ENCODE peak calls at places on chromosomes 1 and 21, in eight cellular contexts. Y, N, J, O, M, H, T and G are unnamed samples.

GRCh38 chr1:111553199-111553598 is 49.8 kb upstream of the ADORA3 start:
- DNase-seq in Y (no peak), N (peak), J (no peak), O (no peak), M (no peak), H (no peak), T (no peak), G (no peak)

GRCh38 chr1:46198026-46198826 is at the start of gene POMGNT1:
- DNase-seq in Y (no peak), N (peak), J (no peak), O (peak), M (peak), H (no peak), T (peak), G (peak)

GRCh38 chr1:39576016-39576657 is 453 bp downstream of the PABPC4 start:
- DNase-seq in Y (no peak), N (no peak), J (no peak), O (no peak), M (peak), H (no peak), T (peak), G (peak)

GRCh38 chr1:225526878-225527277 is 99.0 kb upstream of the LBR start:
- DNase-seq in Y (no peak), N (no peak), J (no peak), O (no peak), M (no peak), H (no peak), T (no peak), G (no peak)

GRCh38 chr1:150613061-150613920 is 16.1 kb downstream of the ENSA start:
- DNase-seq in Y (peak), N (peak), J (peak), O (peak), M (peak), H (no peak), T (peak), G (peak)

GRCh38 chr1:208714356-208714755 is 470.2 kb upstream of the PLXNA2 start:
- DNase-seq in Y (no peak), N (no peak), J (no peak), O (no peak), M (no peak), H (no peak), T (no peak), G (no peak)

GRCh38 chr21:30072496-30072895 is 94.1 kb downstream of the CLDN17 start:
- DNase-seq in Y (no peak), N (peak), J (no peak), O (no peak), M (no peak), H (peak), T (no peak), G (peak)

GRCh38 chr1:179817789-179818188 is 59.8 kb downstream of the TOR1AIP2 start:
- DNase-seq in Y (no peak), N (no peak), J (no peak), O (no peak), M (no peak), H (no peak), T (no peak), G (peak)

GRCh38 chr21:44058981-44059380 is 46.9 kb downstream of the TRAPPC10 start:
- DNase-seq in Y (no peak), N (no peak), J (no peak), O (no peak), M (no peak), H (no peak), T (no peak), G (no peak)

GRCh38 chr1:203769505-203770343 is 4.7 kb downstream of the LAX1 start:
- DNase-seq in Y (no peak), N (peak), J (no peak), O (peak), M (no peak), H (no peak), T (peak), G (peak)

GRCh38 chr1:219444469-219444868 is 168.4 kb downstream of the ZC3H11B start:
- DNase-seq in Y (no peak), N (no peak), J (no peak), O (no peak), M (no peak), H (no peak), T (no peak), G (no peak)

GRCh38 chr21:29318354-29318753 is 19.6 kb downstream of the BACH1 start:
- DNase-seq in Y (no peak), N (no peak), J (no peak), O (no peak), M (no peak), H (no peak), T (no peak), G (no peak)

GRCh38 chr21:25717491-25718139 is 17.1 kb downstream of the ATP5PF start:
- DNase-seq in Y (no peak), N (peak), J (no peak), O (no peak), M (peak), H (no peak), T (peak), G (peak)

GRCh38 chr1:56491441-56491840 is 87.9 kb downstream of the PLPP3 start:
- DNase-seq in Y (no peak), N (no peak), J (no peak), O (no peak), M (no peak), H (no peak), T (peak), G (no peak)

GRCh38 chr1:7113136-7113535 is 327.9 kb downstream of the CAMTA1 start:
- DNase-seq in Y (no peak), N (no peak), J (no peak), O (no peak), M (no peak), H (no peak), T (no peak), G (no peak)

GRCh38 chr1:209207701-209208286 is 375.7 kb upstream of the CAMK1G start:
- DNase-seq in Y (no peak), N (peak), J (no peak), O (peak), M (peak), H (peak), T (peak), G (peak)

GRCh38 chr1:77825356-77825709 is 45.9 kb downstream of the MIGA1 start:
- DNase-seq in Y (peak), N (peak), J (peak), O (peak), M (no peak), H (no peak), T (peak), G (peak)

GRCh38 chr1:52603680-52604501 is 1.7 kb downstream of the GPX7 start:
- DNase-seq in Y (no peak), N (no peak), J (no peak), O (no peak), M (no peak), H (no peak), T (no peak), G (no peak)

GRCh38 chr1:15808955-15809354 is 1.5 kb upstream of the UQCRHL start:
- DNase-seq in Y (no peak), N (no peak), J (no peak), O (peak), M (peak), H (no peak), T (no peak), G (no peak)

GRCh38 chr1:235919127-235919796 is 52.6 kb upstream of the LYST start:
- DNase-seq in Y (no peak), N (no peak), J (no peak), O (no peak), M (no peak), H (no peak), T (no peak), G (no peak)

GRCh38 chr1:149986486-149987296 is 23.8 kb downstream of the OTUD7B start:
- DNase-seq in Y (no peak), N (no peak), J (no peak), O (no peak), M (no peak), H (no peak), T (no peak), G (no peak)

GRCh38 chr1:32613472-32613871 is 36.9 kb downstream of the ZBTB8OS start:
- DNase-seq in Y (no peak), N (no peak), J (no peak), O (no peak), M (no peak), H (no peak), T (no peak), G (no peak)

GRCh38 chr1:177209357-177209756 is 38.6 kb downstream of the BRINP2 start:
- DNase-seq in Y (no peak), N (peak), J (no peak), O (no peak), M (no peak), H (no peak), T (peak), G (no peak)

GRCh38 chr21:14815001-14815400 is 249.8 kb downstream of the NRIP1 start:
- DNase-seq in Y (no peak), N (no peak), J (no peak), O (no peak), M (no peak), H (no peak), T (no peak), G (no peak)

GRCh38 chr1:164703971-164704411 is 145.0 kb downstream of the PBX1 start:
- DNase-seq in Y (no peak), N (no peak), J (no peak), O (no peak), M (no peak), H (no peak), T (no peak), G (no peak)

GRCh38 chr21:20254964-20255363 is 743.2 kb upstream of the NCAM2 start:
- DNase-seq in Y (no peak), N (no peak), J (no peak), O (no peak), M (no peak), H (no peak), T (no peak), G (no peak)

GRCh38 chr1:150562384-150563339 is 13.5 kb downstream of the ADAMTSL4 start:
- DNase-seq in Y (no peak), N (no peak), J (peak), O (no peak), M (no peak), H (no peak), T (peak), G (peak)

GRCh38 chr1:48019714-48020315 is 22.6 kb upstream of the TRABD2B start:
- DNase-seq in Y (no peak), N (no peak), J (no peak), O (no peak), M (no peak), H (no peak), T (no peak), G (no peak)

GRCh38 chr1:213327318-213327667 is 276.3 kb downstream of the RPS6KC1 start:
- DNase-seq in Y (no peak), N (peak), J (no peak), O (no peak), M (no peak), H (peak), T (peak), G (peak)

GRCh38 chr1:157137051-157137772 is 983 bp downstream of the ETV3 start:
- DNase-seq in Y (no peak), N (peak), J (no peak), O (no peak), M (peak), H (no peak), T (peak), G (peak)

GRCh38 chr1:157161901-157162300 is 23.7 kb upstream of the ETV3 start:
- DNase-seq in Y (no peak), N (no peak), J (no peak), O (no peak), M (no peak), H (no peak), T (no peak), G (no peak)

GRCh38 chr1:12460121-12460520 is 157.9 kb downstream of the DHRS3 start:
- DNase-seq in Y (no peak), N (no peak), J (no peak), O (no peak), M (no peak), H (no peak), T (no peak), G (no peak)

GRCh38 chr21:38804617-38805281 is 980 bp upstream of the ETS2 start:
- DNase-seq in Y (peak), N (peak), J (no peak), O (no peak), M (peak), H (no peak), T (peak), G (peak)

GRCh38 chr21:45306832-45307571 is 19.3 kb upstream of the POFUT2 start:
- DNase-seq in Y (no peak), N (no peak), J (no peak), O (peak), M (peak), H (no peak), T (no peak), G (peak)

GRCh38 chr1:110525250-110525597 is 6.2 kb upstream of the KCNA10 start:
- DNase-seq in Y (no peak), N (no peak), J (no peak), O (no peak), M (peak), H (no peak), T (no peak), G (no peak)

GRCh38 chr1:915295-916172 is 8.2 kb upstream of the SAMD11 start:
- DNase-seq in Y (no peak), N (no peak), J (no peak), O (no peak), M (no peak), H (no peak), T (no peak), G (no peak)

GRCh38 chr1:40769815-40770214 is 13.8 kb upstream of the KCNQ4 start:
- DNase-seq in Y (no peak), N (no peak), J (no peak), O (no peak), M (no peak), H (no peak), T (no peak), G (peak)

GRCh38 chr21:34824314-34824713 is 155.5 kb downstream of the CLIC6 start:
- DNase-seq in Y (no peak), N (no peak), J (no peak), O (no peak), M (no peak), H (no peak), T (no peak), G (no peak)

GRCh38 chr1:93616221-93616995 is 65.2 kb downstream of the BCAR3 start:
- DNase-seq in Y (no peak), N (peak), J (no peak), O (no peak), M (no peak), H (no peak), T (no peak), G (no peak)
- TF ChIP-seq MAX in Y (no peak), N (no peak), J (no peak), O (no peak), M (no peak), H (no peak), T (no peak), G (no peak)

DNA sequence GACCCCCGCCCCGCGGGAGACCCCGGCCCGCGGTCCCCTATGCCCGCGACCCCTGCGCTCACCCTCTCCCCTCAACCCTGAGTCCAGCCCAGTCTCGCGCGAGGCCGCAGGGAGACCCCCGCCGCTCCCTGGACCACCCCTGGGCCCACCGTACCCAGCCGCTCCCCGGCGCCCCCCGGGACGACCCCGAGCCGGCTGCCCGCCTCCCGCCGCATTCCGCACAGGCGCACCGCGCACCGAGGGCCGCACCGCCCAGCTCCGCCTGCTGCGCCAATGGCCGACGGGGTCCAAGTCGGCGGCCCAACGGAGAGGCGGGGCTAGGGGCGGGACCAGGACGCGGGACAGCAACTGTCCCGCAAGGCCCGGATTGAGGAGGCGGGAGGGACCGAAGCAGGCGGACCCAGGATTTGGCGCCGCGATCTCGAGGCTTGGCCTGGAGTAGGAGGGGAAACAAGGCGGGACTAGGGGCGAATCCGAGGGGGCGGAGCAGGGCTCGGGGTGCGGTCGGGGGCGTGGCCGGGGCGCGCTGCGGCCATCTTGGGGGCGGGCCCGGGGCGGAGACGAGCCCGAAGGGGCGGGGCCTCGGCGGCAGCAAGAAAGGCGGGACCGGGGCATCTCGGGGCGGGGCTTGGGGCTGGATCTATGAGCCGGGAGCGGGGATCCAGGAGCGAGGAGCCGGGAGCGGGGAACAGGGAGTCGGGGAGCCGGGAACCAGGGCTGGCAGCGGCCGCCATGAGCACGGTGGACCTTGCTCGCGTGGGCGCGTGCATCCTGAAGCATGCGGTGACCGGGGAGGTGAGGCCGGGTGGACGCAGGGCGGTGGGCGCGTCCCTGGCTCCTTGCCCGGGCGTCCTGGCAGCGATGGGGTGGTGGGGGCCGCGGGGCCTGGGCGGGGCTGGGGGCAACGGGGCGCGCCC is at the start of gene PRXL2B:
- DNase-seq in Y (peak), N (peak), J (peak), O (peak), M (peak), H (peak), T (peak), G (peak)
- TF ChIP-seq POLR2A in Y (peak), N (peak), J (peak), O (no peak), M (peak), H (no peak), T (peak), G (peak)

GRCh38 chr21:28207776-28208175 is 784.9 kb downstream of the LTN1 start:
- DNase-seq in Y (no peak), N (no peak), J (no peak), O (no peak), M (no peak), H (no peak), T (peak), G (no peak)
- TF ChIP-seq MAX in Y (no peak), N (no peak), J (no peak), O (no peak), M (no peak), H (no peak), T (no peak), G (no peak)

DNA sequence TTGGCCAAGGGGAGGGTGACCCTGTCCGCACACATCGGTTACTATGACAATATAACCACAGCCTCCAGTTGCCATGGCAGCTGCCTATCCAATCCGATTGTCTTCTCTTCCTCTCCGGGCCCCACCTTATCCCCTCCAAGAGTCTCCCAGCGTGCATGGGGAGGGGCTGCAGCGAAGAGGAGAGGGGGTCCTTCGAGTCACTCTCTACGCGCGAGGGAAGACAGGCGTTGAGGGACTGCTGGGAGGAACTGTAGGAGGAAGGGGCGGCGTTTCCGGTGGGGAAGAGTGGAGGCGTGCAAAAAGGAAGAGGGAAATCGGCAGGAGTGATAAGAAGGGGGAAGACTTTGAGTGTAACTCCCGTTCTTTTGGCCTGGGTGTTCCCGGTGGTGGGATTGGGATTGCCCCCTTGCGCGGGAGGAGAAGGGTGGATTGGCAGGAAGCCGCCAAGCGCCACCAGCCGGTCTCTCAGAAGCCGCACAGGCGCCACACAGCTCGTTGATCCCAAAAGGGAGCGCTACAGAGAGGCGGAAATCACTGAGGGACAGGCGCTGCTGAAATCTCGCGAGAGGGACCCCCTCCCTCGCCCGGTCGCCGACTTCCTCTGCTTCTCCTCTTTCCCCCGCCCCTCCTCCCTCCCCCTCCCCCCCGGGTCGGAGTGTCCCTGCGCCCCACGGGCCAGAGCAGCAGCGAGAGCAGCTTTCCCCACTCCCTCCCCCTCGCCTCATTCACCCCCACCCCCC is 381 bp upstream of the SMG7 start:
- DNase-seq in Y (peak), N (peak), J (peak), O (peak), M (peak), H (peak), T (peak), G (peak)
- TF ChIP-seq POLR2A in Y (no peak), N (peak), J (peak), O (peak), M (no peak), H (no peak), T (no peak), G (peak)